ENCODE peak calls at places on chromosomes 4 and X, in four cellular contexts. C is left ventricle myocardium inferior, S is heart right ventricle, N is gastrocnemius medialis. D is an unnamed sample.
A peak's percentile ranks its signal among the peaks of the same experiment; 100 is the strongest.

GRCh38 chr4:10587697-10588096 is 96.9 kb downstream of the CLNK start:
- DNase-seq in C (no peak), S (no peak), N (no peak), D (no peak)

GRCh38 chrX:41167888-41168287 is 82.6 kb downstream of the USP9X start:
- DNase-seq in C (no peak), S (no peak), N (no peak), D (no peak)

GRCh38 chr4:101790521-101791188 is at the start of gene BANK1:
- DNase-seq in C (peak; percentile 18), S (peak; percentile 6), N (no peak), D (no peak)

GRCh38 chr4:177964061-177964460 is 521.8 kb upstream of the AGA start:
- DNase-seq in C (no peak), S (no peak), N (no peak), D (no peak)

GRCh38 chr4:6134612-6135220 is 65.6 kb downstream of the JAKMIP1 start:
- DNase-seq in C (no peak), S (no peak), N (no peak), D (no peak)

GRCh38 chr4:65624651-65625050 is 45.6 kb downstream of the EPHA5 start:
- DNase-seq in C (no peak), S (no peak), N (no peak), D (peak; percentile 6)

GRCh38 chr4:94811653-94812052 is 53.9 kb downstream of the BMPR1B start:
- DNase-seq in C (no peak), S (no peak), N (no peak), D (no peak)

GRCh38 chrX:133639726-133640125 is 224.4 kb upstream of the GPC4 start:
- DNase-seq in C (no peak), S (no peak), N (no peak), D (no peak)

GRCh38 chrX:71215335-71215912 is 7.6 kb upstream of the GJB1 start:
- DNase-seq in C (no peak), S (no peak), N (no peak), D (no peak)

GRCh38 chrX:133670394-133670793 is 255.1 kb upstream of the GPC4 start:
- DNase-seq in C (no peak), S (peak; percentile 5), N (no peak), D (no peak)

GRCh38 chr4:63937961-63938360 is 471.3 kb downstream of the TECRL start:
- DNase-seq in C (no peak), S (no peak), N (no peak), D (no peak)

GRCh38 chr4:116585240-116585639 is 500.1 kb downstream of the TRAM1L1 start:
- DNase-seq in C (no peak), S (no peak), N (no peak), D (no peak)

GRCh38 chr4:48005781-48006180 is 10.7 kb downstream of the CNGA1 start:
- DNase-seq in C (no peak), S (no peak), N (no peak), D (no peak)

GRCh38 chr4:3442959-3443749 is 1.4 kb downstream of the HGFAC start:
- DNase-seq in C (no peak), S (no peak), N (peak; percentile 41), D (no peak)

GRCh38 chrX:8868070-8868795 is 67.0 kb upstream of the FAM9A start:
- DNase-seq in C (no peak), S (no peak), N (no peak), D (peak; percentile 74)

GRCh38 chrX:9327747-9328145 is 137.1 kb upstream of the TBL1X start:
- DNase-seq in C (no peak), S (no peak), N (no peak), D (no peak)

GRCh38 chrX:46665232-46666162 is 91.9 kb downstream of the CHST7 start:
- DNase-seq in C (no peak), S (no peak), N (no peak), D (no peak)

GRCh38 chr4:108700358-108700757 is 50.0 kb downstream of the OSTC start:
- DNase-seq in C (no peak), S (no peak), N (no peak), D (peak; percentile 34)

GRCh38 chr4:1240721-1241465 is 8.0 kb downstream of the CTBP1 start:
- DNase-seq in C (no peak), S (peak; percentile 2), N (peak; percentile 4), D (no peak)

GRCh38 chr4:140372607-140373327 is 679 bp upstream of the SCOC start:
- DNase-seq in C (no peak), S (no peak), N (no peak), D (no peak)

GRCh38 chr4:33395731-33396485 is 2675.7 kb downstream of the PCDH7 start:
- DNase-seq in C (no peak), S (no peak), N (no peak), D (no peak)

GRCh38 chr4:168784786-168785461 is 225.1 kb downstream of the CBR4 start:
- DNase-seq in C (no peak), S (no peak), N (no peak), D (no peak)

GRCh38 chr4:77308843-77309242 is 151.8 kb downstream of the CCNG2 start:
- DNase-seq in C (no peak), S (no peak), N (no peak), D (no peak)

GRCh38 chr4:40446785-40447184 is 111.7 kb downstream of the CHRNA9 start:
- DNase-seq in C (no peak), S (no peak), N (no peak), D (no peak)

GRCh38 chrX:72467171-72467570 is 105.5 kb downstream of the HDAC8 start:
- DNase-seq in C (no peak), S (no peak), N (no peak), D (no peak)

GRCh38 chrX:14777484-14777883 is 95.4 kb downstream of the FANCB start:
- DNase-seq in C (no peak), S (no peak), N (no peak), D (peak; percentile 31)

GRCh38 chr4:106601519-106601918 is 232.9 kb upstream of the GIMD1 start:
- DNase-seq in C (no peak), S (no peak), N (no peak), D (no peak)

GRCh38 chrX:107738768-107739167 is 36.8 kb downstream of the TSC22D3 start:
- DNase-seq in C (no peak), S (no peak), N (no peak), D (no peak)

GRCh38 chr4:125522992-125523391 is 208.2 kb downstream of the FAT4 start:
- DNase-seq in C (no peak), S (no peak), N (no peak), D (no peak)

GRCh38 chr4:12926189-12927066 is 557.7 kb downstream of the RAB28 start:
- DNase-seq in C (no peak), S (no peak), N (no peak), D (no peak)

GRCh38 chr4:164730705-164731393 is 23.1 kb upstream of the SMIM31 start:
- DNase-seq in C (no peak), S (no peak), N (no peak), D (no peak)

GRCh38 chr4:164731827-164732474 is 22.0 kb upstream of the SMIM31 start:
- DNase-seq in C (peak; percentile 14), S (peak; percentile 11), N (peak; percentile 14), D (peak; percentile 12)

DNA sequence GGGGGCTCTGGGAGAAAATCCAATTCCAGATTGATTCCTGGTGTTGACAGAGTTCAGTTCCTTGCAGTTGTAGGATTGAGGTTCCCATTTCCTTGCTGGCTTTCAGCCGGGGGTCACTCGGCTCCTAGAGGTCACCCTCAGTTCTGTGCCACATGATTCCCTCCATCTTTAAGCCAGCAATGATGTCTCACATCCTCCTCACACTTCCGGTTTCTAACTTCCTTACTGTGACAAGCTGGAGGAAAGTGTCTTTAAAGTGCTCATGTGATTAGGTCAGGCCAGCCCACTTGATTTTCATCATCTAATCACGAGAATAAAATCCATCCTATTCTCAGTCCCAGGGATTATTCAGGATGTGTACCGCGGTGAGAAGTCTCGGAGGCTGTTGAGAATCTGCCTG is 19.5 kb upstream of the SMIM31 start:
- DNase-seq in C (no peak), S (no peak), N (no peak), D (no peak)
- H3K4me3 ChIP-seq in C (no peak overlapping the region), S (no peak overlapping the region), N (no peak overlapping the region), D (no peak overlapping the region)

GRCh38 chr4:85993641-85994040 is 366.2 kb downstream of the MAPK10 start:
- DNase-seq in C (no peak), S (no peak), N (no peak), D (no peak)
- H3K4me3 ChIP-seq in C (no peak overlapping the region), S (no peak overlapping the region), N (no peak overlapping the region), D (no peak overlapping the region)

DNA sequence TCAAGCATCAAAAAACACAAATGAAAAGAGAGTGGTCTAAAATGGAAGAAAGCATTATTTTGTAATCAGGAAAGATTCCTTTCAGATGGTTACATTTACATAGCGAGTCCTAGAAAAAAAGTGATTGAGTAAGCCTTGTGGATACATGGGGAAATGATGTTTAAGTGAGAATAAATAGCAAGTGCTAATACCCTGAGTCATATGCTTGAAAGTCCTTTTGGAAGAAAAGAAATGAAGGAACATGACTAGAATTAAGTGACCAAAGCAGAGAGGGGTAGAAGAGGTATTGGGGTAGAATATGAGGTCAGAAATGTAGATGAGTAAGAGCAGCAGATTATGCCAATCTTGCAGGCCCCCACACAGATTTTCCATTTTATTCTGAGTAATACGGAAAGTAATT is 814.8 kb upstream of the GRID2 start:
- DNase-seq in C (no peak), S (no peak), N (no peak), D (no peak)
- H3K4me3 ChIP-seq in C (no peak overlapping the region), S (no peak overlapping the region), N (no peak overlapping the region), D (no peak overlapping the region)

DNA sequence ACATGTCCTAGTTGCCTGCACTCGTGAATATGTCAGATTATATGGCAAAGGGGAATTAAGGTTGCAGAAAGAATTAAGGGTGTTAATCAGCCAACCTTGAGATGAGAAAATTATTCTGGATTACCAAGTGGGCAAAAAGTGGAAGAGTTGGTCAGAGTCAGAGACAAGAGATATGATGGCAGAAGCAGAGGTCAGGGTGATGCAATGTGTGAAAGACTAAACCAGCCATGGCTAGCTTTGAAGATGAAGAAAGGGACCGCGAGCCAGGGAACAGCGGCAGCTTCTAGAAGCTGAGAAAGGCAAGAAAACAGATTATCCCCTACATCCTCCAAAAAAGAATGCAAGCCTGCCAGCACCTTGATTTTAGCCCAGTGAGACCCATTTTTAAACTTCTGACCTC is 385.6 kb downstream of the HNRNPD start:
- DNase-seq in C (no peak), S (no peak), N (no peak), D (no peak)
- H3K4me3 ChIP-seq in C (no peak overlapping the region), S (no peak overlapping the region), N (no peak overlapping the region), D (no peak overlapping the region)